ENCODE peak calls at places on chromosome 20, in nine cellular contexts. S is left colon; X is stomach; G is CD8-positive, alpha-beta memory T cell; L is breast epithelium; W is activated gamma-delta T cell; M is RPMI7951; J is tibial nerve; N is bronchial epithelial cell. U is an unnamed sample.

GRCh38 chr20:59825944-59826759 is 107.3 kb downstream of the SYCP2 start:
- DNase-seq in G (no peak), M (no peak), L (peak; percentile 43), S (peak; percentile 96), N (peak; percentile 77), X (peak; percentile 68), W (no peak), J (no peak), U (peak; percentile 74)

GRCh38 chr20:17620371-17621228 is 50.7 kb downstream of the DSTN start:
- DNase-seq in G (no peak), N (no peak), J (peak; percentile 12), M (no peak), S (peak; percentile 23), W (no peak), L (peak; percentile 45), X (peak; percentile 21), U (no peak)

GRCh38 chr20:11712611-11713160 is 205.0 kb upstream of the BTBD3 start:
- DNase-seq in S (no peak), N (no peak), W (no peak), M (no peak), J (no peak), L (no peak), X (no peak), G (no peak), U (no peak)

GRCh38 chr20:24615353-24615752 is 145.9 kb downstream of the SYNDIG1 start:
- DNase-seq in X (no peak), J (no peak), L (no peak), W (no peak), S (no peak), M (no peak), N (no peak), G (no peak), U (no peak)

GRCh38 chr20:6299451-6299850 is 176.6 kb upstream of the FERMT1 start:
- DNase-seq in W (no peak), L (no peak), G (no peak), M (no peak), X (no peak), J (no peak), N (peak; percentile 14), S (no peak), U (peak; percentile 35)

GRCh38 chr20:46939031-46939430 is 44.4 kb downstream of the EYA2 start:
- DNase-seq in W (no peak), M (peak; percentile 28), N (peak; percentile 29), G (no peak), S (no peak), J (no peak), L (no peak), X (no peak), U (peak; percentile 38)

GRCh38 chr20:50548396-50548795 is 38.2 kb downstream of the PTPN1 start:
- DNase-seq in M (no peak), S (no peak), G (no peak), J (no peak), L (no peak), X (no peak), W (no peak), N (peak; percentile 30), U (no peak)

GRCh38 chr20:40770564-40771307 is 81.7 kb upstream of the MAFB start:
- DNase-seq in M (no peak), L (no peak), W (no peak), S (peak; percentile 44), X (no peak), N (no peak), G (no peak), J (no peak), U (no peak)

GRCh38 chr20:17226410-17227198 is at the start of gene PCSK2:
- DNase-seq in M (peak; percentile 33), W (no peak), L (no peak), X (peak; percentile 34), G (no peak), N (peak; percentile 1), S (no peak), J (peak; percentile 23), U (no peak)

GRCh38 chr20:47638851-47639250 is 137.2 kb downstream of the NCOA3 start:
- DNase-seq in N (no peak), G (no peak), X (no peak), S (no peak), M (no peak), J (no peak), L (no peak), W (no peak), U (no peak)

GRCh38 chr20:21514553-21515251 is 838 bp upstream of the NKX2-2 start:
- DNase-seq in L (no peak), J (no peak), M (no peak), X (no peak), N (no peak), S (no peak), G (no peak), W (no peak), U (no peak)

GRCh38 chr20:57709823-57710799 is at the start of gene PMEPA1:
- DNase-seq in M (peak; percentile 99), N (peak; percentile 81), G (peak; percentile 97), J (peak; percentile 87), W (peak; percentile 95), S (peak; percentile 92), L (peak; percentile 94), X (peak; percentile 94), U (peak; percentile 99)

GRCh38 chr20:32336918-32337347 is 21.2 kb upstream of the ASXL1 start:
- DNase-seq in W (no peak), X (no peak), G (peak; percentile 39), N (peak; percentile 39), L (no peak), J (no peak), M (peak; percentile 51), S (no peak), U (peak; percentile 66)

GRCh38 chr20:36644032-36644712 is 1.8 kb downstream of the SLA2 start:
- DNase-seq in M (no peak), L (no peak), G (peak; percentile 75), X (no peak), N (no peak), W (peak; percentile 43), J (no peak), S (peak; percentile 29), U (no peak)

GRCh38 chr20:22795897-22796296 is 211.5 kb upstream of the FOXA2 start:
- DNase-seq in N (peak; percentile 92), G (no peak), J (peak; percentile 33), S (no peak), W (no peak), M (peak; percentile 98), X (peak; percentile 28), L (no peak), U (peak; percentile 97)

GRCh38 chr20:20359628-20360027 is 8.3 kb upstream of the INSM1 start:
- DNase-seq in L (no peak), N (no peak), J (no peak), W (no peak), M (no peak), G (no peak), X (no peak), S (no peak), U (no peak)

GRCh38 chr20:16290358-16290757 is 282.9 kb downstream of the KIF16B start:
- DNase-seq in J (no peak), N (no peak), G (no peak), S (no peak), X (no peak), M (no peak), W (no peak), L (no peak), U (no peak)

GRCh38 chr20:23085415-23086055 is 589 bp downstream of the CD93 start:
- DNase-seq in N (no peak), J (no peak), M (no peak), S (no peak), L (no peak), W (no peak), X (no peak), G (no peak), U (no peak)

GRCh38 chr20:13419445-13419844 is 198.4 kb downstream of the ISM1 start:
- DNase-seq in N (no peak), S (no peak), G (no peak), X (no peak), L (no peak), W (no peak), J (no peak), M (no peak), U (no peak)

GRCh38 chr20:64044484-64045247 is 4.8 kb downstream of the SOX18 start:
- DNase-seq in S (no peak), W (no peak), G (no peak), M (peak; percentile 85), X (no peak), J (no peak), L (no peak), N (peak; percentile 69), U (peak; percentile 83)

GRCh38 chr20:11350126-11351005 is 567.3 kb upstream of the BTBD3 start:
- DNase-seq in L (no peak), G (no peak), J (no peak), W (no peak), X (no peak), N (peak; percentile 100), S (no peak), M (no peak), U (no peak)

GRCh38 chr20:53609501-53610445 is 16.1 kb upstream of the ZNF217 start:
- DNase-seq in M (peak; percentile 60), G (peak; percentile 86), X (peak; percentile 45), J (no peak), W (no peak), L (no peak), N (peak; percentile 61), S (peak; percentile 61), U (peak; percentile 93)

GRCh38 chr20:63698739-63699465 is 2.5 kb downstream of the TNFRSF6B start:
- DNase-seq in W (no peak), S (no peak), G (no peak), J (no peak), X (no peak), L (peak; percentile 53), N (peak; percentile 88), M (peak; percentile 95), U (peak; percentile 90)

GRCh38 chr20:45317826-45318225 is 9.7 kb upstream of the MATN4 start:
- DNase-seq in N (no peak), M (no peak), W (no peak), G (no peak), S (no peak), X (no peak), J (no peak), L (no peak), U (no peak)

GRCh38 chr20:39913274-39913673 is 775.8 kb downstream of the MAFB start:
- DNase-seq in S (no peak), W (no peak), J (no peak), L (no peak), G (no peak), N (peak; percentile 58), M (peak; percentile 56), X (no peak), U (no peak)

GRCh38 chr20:51480507-51481270 is 61.8 kb downstream of the NFATC2 start:
- DNase-seq in L (no peak), J (no peak), X (no peak), M (no peak), S (no peak), N (no peak), W (no peak), G (no peak), U (no peak)

GRCh38 chr20:34621383-34622367 is 55.2 kb downstream of the PIGU start:
- DNase-seq in X (no peak), J (no peak), S (peak; percentile 55), L (no peak), N (peak; percentile 76), G (no peak), W (no peak), M (peak; percentile 15), U (peak; percentile 92)

GRCh38 chr20:23776067-23776771 is 25.5 kb upstream of the CST1 start:
- DNase-seq in L (no peak), W (no peak), J (no peak), X (no peak), G (no peak), S (no peak), M (no peak), N (no peak), U (no peak)

GRCh38 chr20:31869942-31870702 is at the start of the genes DUSP15 and TTLL9:
- DNase-seq in M (no peak), W (no peak), S (no peak), X (peak; percentile 55), N (no peak), G (peak; percentile 17), J (peak; percentile 29), L (peak; percentile 67), U (no peak)

GRCh38 chr20:12086359-12086758 is 168.7 kb downstream of the BTBD3 start:
- DNase-seq in G (no peak), N (peak; percentile 5), L (no peak), J (no peak), W (no peak), M (no peak), X (no peak), S (no peak), U (peak; percentile 24)

GRCh38 chr20:62603021-62603906 is 39.0 kb upstream of the SLCO4A1 start:
- DNase-seq in W (peak; percentile 44), M (peak; percentile 99), S (peak; percentile 57), N (peak; percentile 28), J (no peak), X (peak; percentile 88), G (peak; percentile 41), L (peak; percentile 83), U (peak; percentile 98)

U was measured in PC-3.